ENCODE peak calls at places on chromosomes 2 and 18, in five cellular contexts. H is lower lobe of right lung, O is sigmoid colon, M is A673, Z is adipocyte. G is an unnamed sample.
A peak's percentile ranks its signal among the peaks of the same experiment; 100 is the strongest.

GRCh38 chr2:95314964-95315611 is 17.9 kb downstream of the KCNIP3 start:
- DNase-seq in H (no peak), O (no peak), M (no peak), Z (peak; percentile 42), G (peak; percentile 36)

GRCh38 chr2:13522917-13523821 is 806.4 kb downstream of the TRIB2 start:
- DNase-seq in H (no peak), O (no peak), M (peak; percentile 1), Z (peak; percentile 76), G (peak; percentile 1)

GRCh38 chr2:177245010-177245422 is 19.5 kb downstream of the NFE2L2 start:
- DNase-seq in H (no peak), O (no peak), M (peak; percentile 78), Z (peak; percentile 86), G (peak; percentile 63)

GRCh38 chr2:99841749-99842148 is 300.6 kb downstream of the AFF3 start:
- DNase-seq in H (no peak), O (no peak), M (no peak), Z (no peak), G (peak; percentile 71)

GRCh38 chr2:9310390-9310789 is 103.8 kb downstream of the ASAP2 start:
- DNase-seq in H (no peak), O (peak; percentile 81), M (no peak), Z (peak; percentile 90), G (peak; percentile 94)

GRCh38 chr18:38944446-38945024 is 1378.9 kb upstream of the CELF4 start:
- DNase-seq in H (no peak), O (no peak), M (no peak), Z (no peak), G (no peak)

GRCh38 chr2:157441072-157441454 is 2.8 kb downstream of the CYTIP start:
- DNase-seq in H (no peak), O (no peak), M (no peak), Z (no peak), G (no peak)

GRCh38 chr2:193810533-193810932 is 1615.8 kb upstream of the TMEFF2 start:
- DNase-seq in H (no peak), O (no peak), M (no peak), Z (no peak), G (peak; percentile 22)

GRCh38 chr2:241514545-241514944 is 6.2 kb upstream of the STK25 start:
- DNase-seq in H (no peak), O (no peak), M (no peak), Z (no peak), G (no peak)

GRCh38 chr2:221975151-221975550 is 323.6 kb downstream of the PAX3 start:
- DNase-seq in H (no peak), O (no peak), M (no peak), Z (no peak), G (no peak)

GRCh38 chr18:79964330-79965118 is at the start of gene HSBP1L1:
- DNase-seq in H (peak; percentile 90), O (peak; percentile 73), M (peak; percentile 57), Z (peak; percentile 65), G (no peak)

GRCh38 chr2:55106148-55106547 is 55.9 kb upstream of the RTN4 start:
- DNase-seq in H (no peak), O (no peak), M (no peak), Z (peak; percentile 60), G (peak; percentile 53)

GRCh38 chr2:206820755-206821154 is 55.3 kb downstream of the FASTKD2 start:
- DNase-seq in H (no peak), O (no peak), M (no peak), Z (no peak), G (no peak)

GRCh38 chr18:61400714-61401113 is 67.5 kb downstream of the CDH20 start:
- DNase-seq in H (no peak), O (no peak), M (no peak), Z (peak; percentile 66), G (peak; percentile 71)

GRCh38 chr18:77223653-77224052 is 26.0 kb upstream of the GALR1 start:
- DNase-seq in H (no peak), O (no peak), M (no peak), Z (peak; percentile 44), G (peak; percentile 69)

GRCh38 chr2:151166410-151166809 is 95.3 kb downstream of the RBM43 start:
- DNase-seq in H (no peak), O (no peak), M (no peak), Z (no peak), G (no peak)

GRCh38 chr2:241289053-241289452 is 26.4 kb downstream of the HDLBP start:
- DNase-seq in H (no peak), O (no peak), M (no peak), Z (no peak), G (no peak)

GRCh38 chr2:288002-288742 is at the start of gene ALKAL2:
- DNase-seq in H (peak; percentile 52), O (no peak), M (peak; percentile 39), Z (peak; percentile 51), G (no peak)

GRCh38 chr2:50547521-50547920 is 484.4 kb downstream of the NRXN1 start:
- DNase-seq in H (no peak), O (no peak), M (no peak), Z (peak; percentile 25), G (peak; percentile 33)

GRCh38 chr18:62999392-62999791 is 284.1 kb downstream of the PHLPP1 start:
- DNase-seq in H (no peak), O (peak; percentile 95), M (no peak), Z (no peak), G (peak; percentile 78)

GRCh38 chr2:111106720-111107119 is 14.0 kb upstream of the BCL2L11 start:
- DNase-seq in H (no peak), O (no peak), M (no peak), Z (no peak), G (no peak)

GRCh38 chr18:45050712-45051639 is 370.3 kb downstream of the SETBP1 start:
- DNase-seq in H (no peak), O (no peak), M (no peak), Z (peak; percentile 92), G (peak; percentile 75)

GRCh38 chr18:48989304-48990284 is 38.8 kb upstream of the SMAD7 start:
- DNase-seq in H (no peak), O (no peak), M (no peak), Z (no peak), G (peak; percentile 26)

GRCh38 chr2:214378455-214379103 is 32.3 kb upstream of the VWC2L start:
- DNase-seq in H (no peak), O (no peak), M (no peak), Z (no peak), G (no peak)

DNA sequence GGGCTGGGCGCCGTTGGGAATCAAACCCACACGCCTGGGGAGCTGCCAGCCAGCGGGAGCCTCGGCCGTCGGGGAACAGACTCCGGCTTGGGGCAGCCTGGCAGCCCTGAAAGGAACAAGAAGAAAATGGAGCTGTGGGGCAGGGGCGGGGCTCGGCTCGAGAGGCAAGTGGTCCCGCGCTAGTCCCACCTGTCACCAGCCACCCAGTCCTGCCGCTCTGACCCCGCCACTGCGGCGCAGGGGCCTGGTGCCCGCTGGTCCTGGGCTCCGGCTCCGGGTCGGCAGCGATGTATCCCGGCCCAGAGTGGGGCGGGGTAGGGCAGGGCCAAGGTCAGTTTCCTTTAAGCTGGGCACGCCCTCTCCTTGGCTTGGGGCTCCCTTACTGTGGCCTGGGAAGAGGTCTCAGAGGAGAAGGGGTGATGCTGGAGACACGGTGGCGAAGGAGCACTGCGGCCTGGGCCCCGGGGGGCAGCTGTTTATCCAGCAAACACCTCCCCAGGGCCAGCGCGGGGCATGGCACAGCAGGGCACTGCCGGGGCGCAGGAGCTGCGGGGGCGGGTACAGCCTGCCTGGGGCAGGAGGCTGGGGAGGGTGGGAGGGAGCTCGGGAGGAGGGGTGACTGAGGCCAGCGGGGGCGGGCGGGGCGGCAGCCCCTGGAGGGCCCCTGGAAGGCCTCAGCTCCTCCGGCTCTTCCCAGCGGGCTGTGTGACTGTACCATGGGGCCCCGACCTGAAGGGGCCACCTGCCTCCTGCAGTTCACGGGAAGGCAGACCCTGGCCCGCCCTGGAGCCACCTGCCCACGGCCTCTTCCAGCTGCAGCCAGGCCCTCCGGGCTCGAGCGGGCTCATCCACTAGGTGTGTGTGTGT is 15.6 kb downstream of the ODC1 start:
- DNase-seq in H (peak; percentile 65), O (no peak), M (no peak), Z (no peak), G (no peak)
- H3K4me3 ChIP-seq in H (peak overlapping the region; percentile 44), O (no peak overlapping the region), M (no peak overlapping the region), Z (peak overlapping the region; percentile 60), G (no peak overlapping the region)

DNA sequence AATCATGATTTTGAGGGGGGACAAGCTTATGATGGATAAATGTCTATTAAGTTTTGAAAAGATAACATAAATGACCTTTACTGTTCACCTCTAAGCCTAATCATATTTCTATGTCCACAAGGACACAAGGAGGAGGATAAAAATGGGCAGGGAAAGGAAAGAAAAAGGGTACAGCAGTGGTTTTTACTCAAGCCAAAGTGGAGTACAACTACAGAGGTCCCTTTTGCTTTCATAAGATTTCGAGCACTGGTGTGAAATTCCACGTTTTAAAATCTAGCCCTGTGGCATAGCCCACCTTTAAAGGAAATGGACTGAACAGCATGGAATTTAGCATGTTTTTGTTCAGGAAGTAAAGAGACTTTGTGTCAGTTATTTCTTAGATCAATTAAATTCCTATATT is 19.2 kb downstream of the FN1 start:
- DNase-seq in H (no peak), O (no peak), M (no peak), Z (no peak), G (no peak)
- H3K4me3 ChIP-seq in H (no peak overlapping the region), O (no peak overlapping the region), M (no peak overlapping the region), Z (no peak overlapping the region), G (peak overlapping the region; percentile 19)

GRCh38 chr2:163731735-163732134 is 4.1 kb downstream of the FIGN start:
- DNase-seq in H (no peak), O (no peak), M (no peak), Z (no peak), G (no peak)

GRCh38 chr2:163733301-163733938 is 2.4 kb downstream of the FIGN start:
- DNase-seq in H (no peak), O (peak; percentile 64), M (no peak), Z (no peak), G (peak; percentile 43)

GRCh38 chr2:163730556-163730955 is 5.3 kb downstream of the FIGN start:
- DNase-seq in H (no peak), O (no peak), M (no peak), Z (no peak), G (no peak)

GRCh38 chr2:163734401-163734800 is 1.4 kb downstream of the FIGN start:
- DNase-seq in H (no peak), O (no peak), M (no peak), Z (no peak), G (no peak)

GRCh38 chr2:163732718-163733117 is 3.1 kb downstream of the FIGN start:
- DNase-seq in H (no peak), O (no peak), M (no peak), Z (no peak), G (no peak)
- H3K4me3 ChIP-seq in H (peak overlapping the region; percentile 57), O (peak overlapping the region; percentile 87), M (no peak overlapping the region), Z (peak overlapping the region; percentile 99), G (peak overlapping the region; percentile 85)

DNA sequence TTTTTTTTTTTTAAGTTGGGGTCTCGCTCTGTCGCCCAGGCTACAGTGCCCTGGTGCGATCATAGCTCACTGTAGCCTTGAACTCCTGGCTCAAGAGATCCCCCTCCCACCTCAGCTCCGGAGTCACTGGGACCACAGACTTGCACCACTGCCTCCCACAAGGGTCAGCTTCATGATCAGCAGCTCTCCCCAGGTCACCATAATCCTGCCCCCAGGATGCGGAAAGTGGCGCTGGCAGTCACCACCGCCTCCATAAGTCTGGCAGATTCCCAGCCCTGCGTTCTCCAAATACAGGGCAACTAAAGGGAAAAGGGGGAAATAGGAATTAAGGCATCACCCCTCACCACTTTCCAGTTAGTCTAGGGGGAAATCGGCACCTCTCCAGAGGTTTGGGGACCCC is 5.2 kb upstream of the ARID5A start:
- DNase-seq in H (no peak), O (peak; percentile 70), M (no peak), Z (no peak), G (no peak)
- H3K4me3 ChIP-seq in H (peak overlapping the region; percentile 41), O (peak overlapping the region; percentile 44), M (peak overlapping the region; percentile 36), Z (no peak overlapping the region), G (no peak overlapping the region)